ENCODE peak calls at places on chromosomes 3 and 15, in seven cellular contexts. O is H1, Q is neuronal stem cell, R is H9, L is mesenchymal stem cell, E is IMR-90, X is trophoblast cell. M is an unnamed sample.

GRCh38 chr3:101676219-101676764 is 640 bp downstream of the ZBTB11 start:
- DNase-seq in O (peak), Q (peak), R (peak), L (peak), E (peak), X (peak), M (peak)

GRCh38 chr15:41966920-41967465 is 5.4 kb downstream of the EHD4 start:
- DNase-seq in O (no peak), Q (no peak), R (no peak), L (no peak), E (no peak), X (no peak), M (no peak)

GRCh38 chr3:180563411-180563810 is 38.6 kb upstream of the TTC14 start:
- DNase-seq in O (no peak), Q (no peak), R (no peak), L (no peak), E (no peak), X (no peak), M (no peak)

GRCh38 chr3:112640864-112641751 is at the start of gene CCDC80:
- DNase-seq in O (no peak), Q (no peak), R (no peak), L (peak), E (peak), X (peak), M (peak)

GRCh38 chr3:24365168-24365567 is 129.5 kb downstream of the THRB start:
- DNase-seq in O (no peak), Q (no peak), R (no peak), L (peak), E (peak), X (no peak), M (no peak)

GRCh38 chr3:159897331-159898075 is 91.1 kb upstream of the IL12A start:
- DNase-seq in O (no peak), Q (no peak), R (no peak), L (peak), E (peak), X (no peak), M (no peak)

GRCh38 chr3:185539934-185540333 is 12.5 kb downstream of the LIPH start:
- DNase-seq in O (no peak), Q (no peak), R (no peak), L (no peak), E (no peak), X (no peak), M (no peak)

GRCh38 chr3:182795383-182795782 is 2.1 kb downstream of the ATP11B start:
- DNase-seq in O (no peak), Q (no peak), R (no peak), L (peak), E (no peak), X (peak), M (no peak)

GRCh38 chr3:186124618-186125017 is 15.7 kb upstream of the ETV5 start:
- DNase-seq in O (no peak), Q (no peak), R (no peak), L (no peak), E (no peak), X (peak), M (no peak)

GRCh38 chr15:48965972-48966371 is 2.3 kb upstream of the SHC4 start:
- DNase-seq in O (no peak), Q (no peak), R (no peak), L (peak), E (peak), X (peak), M (peak)

DNA sequence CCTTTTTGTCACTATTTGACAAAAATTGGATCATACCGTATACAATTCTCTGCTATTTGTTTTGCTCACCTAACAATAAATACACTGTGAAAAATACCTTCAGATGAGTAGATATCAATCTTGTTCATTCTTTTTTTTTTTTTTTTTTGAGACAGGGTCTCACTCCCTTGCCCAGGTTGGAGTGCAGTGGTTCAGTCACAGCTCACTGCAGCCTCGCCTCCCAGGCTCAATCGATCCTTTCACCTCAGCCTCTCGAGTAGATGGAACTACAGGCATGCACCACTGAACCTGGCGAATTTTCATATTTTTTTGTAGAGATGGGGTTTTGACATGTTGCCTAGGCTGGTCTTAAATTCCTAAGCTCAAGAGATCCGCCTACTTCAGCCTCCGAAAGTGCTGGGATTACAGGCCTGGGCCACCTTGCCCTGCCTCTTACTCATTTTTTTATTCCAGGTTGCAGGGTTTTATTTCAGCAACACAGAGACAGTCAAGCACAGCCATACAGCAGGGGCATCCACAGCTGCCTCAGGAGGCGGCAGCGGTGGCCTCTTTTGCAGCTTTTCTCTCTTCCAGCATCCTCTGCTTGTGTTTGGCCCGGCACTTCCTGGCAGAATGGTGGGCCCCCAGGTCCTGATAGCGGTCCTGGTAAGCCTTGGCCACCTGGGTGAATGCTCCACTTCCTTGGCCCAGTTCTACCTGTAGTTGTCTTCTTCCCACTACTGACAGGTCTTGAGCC is 51.2 kb upstream of the CGNL1 start:
- DNase-seq in O (no peak), Q (no peak), R (no peak), L (no peak), E (no peak), X (no peak), M (no peak)
- H3K9ac ChIP-seq in O (no peak), Q (no peak), R (no peak), L (no peak), E (no peak), X (no peak), M (no peak)

DNA sequence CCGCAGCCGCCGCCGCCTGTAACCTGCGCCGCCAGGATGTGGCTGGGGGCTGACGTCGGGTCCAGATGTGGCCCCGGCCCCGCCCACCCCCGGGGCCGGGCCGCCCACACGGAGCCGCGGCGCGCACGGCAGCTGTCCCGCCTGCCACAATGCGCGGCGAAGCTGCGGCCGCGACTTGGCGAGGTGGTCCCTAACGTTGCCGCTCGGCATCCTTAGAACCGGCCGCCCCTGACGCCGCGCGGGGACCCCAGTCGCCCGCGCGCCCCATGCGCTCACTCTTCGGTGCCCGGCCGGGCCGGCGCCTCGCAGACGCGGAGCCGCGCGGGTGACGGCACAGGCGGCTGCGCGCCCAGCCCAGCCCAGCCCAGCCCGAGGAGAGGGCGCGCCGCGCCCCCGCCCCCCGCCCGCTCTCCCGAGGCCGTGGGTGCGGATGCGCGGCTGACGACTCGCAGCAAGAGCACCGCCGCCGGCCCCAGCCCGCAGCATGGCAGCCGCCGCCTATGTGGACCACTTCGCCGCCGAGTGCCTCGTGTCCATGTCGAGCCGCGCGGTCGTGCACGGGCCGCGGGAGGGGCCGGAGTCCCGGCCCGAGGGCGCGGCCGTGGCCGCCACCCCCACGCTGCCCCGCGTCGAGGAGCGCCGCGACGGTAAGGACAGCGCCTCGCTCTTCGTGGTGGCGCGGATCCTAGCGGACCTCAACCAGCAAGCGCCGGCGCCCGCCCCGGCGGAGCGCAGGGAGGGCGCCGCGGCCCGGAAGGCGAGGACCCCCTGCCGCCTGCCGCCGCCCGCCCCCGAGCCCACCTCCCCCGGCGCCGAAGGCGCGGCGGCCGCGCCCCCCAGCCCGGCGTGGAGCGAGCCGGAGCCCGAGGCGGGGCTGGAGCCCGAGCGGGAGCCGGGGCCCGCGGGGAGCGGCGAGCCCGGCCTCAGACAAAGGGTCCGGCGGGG is at the start of gene KLF13:
- DNase-seq in O (no peak), Q (no peak), R (no peak), L (peak), E (peak), X (peak), M (no peak)
- H4K8ac ChIP-seq in O (peak), Q (peak), R (no peak), L (peak), E (peak), X (peak), M (no peak)

DNA sequence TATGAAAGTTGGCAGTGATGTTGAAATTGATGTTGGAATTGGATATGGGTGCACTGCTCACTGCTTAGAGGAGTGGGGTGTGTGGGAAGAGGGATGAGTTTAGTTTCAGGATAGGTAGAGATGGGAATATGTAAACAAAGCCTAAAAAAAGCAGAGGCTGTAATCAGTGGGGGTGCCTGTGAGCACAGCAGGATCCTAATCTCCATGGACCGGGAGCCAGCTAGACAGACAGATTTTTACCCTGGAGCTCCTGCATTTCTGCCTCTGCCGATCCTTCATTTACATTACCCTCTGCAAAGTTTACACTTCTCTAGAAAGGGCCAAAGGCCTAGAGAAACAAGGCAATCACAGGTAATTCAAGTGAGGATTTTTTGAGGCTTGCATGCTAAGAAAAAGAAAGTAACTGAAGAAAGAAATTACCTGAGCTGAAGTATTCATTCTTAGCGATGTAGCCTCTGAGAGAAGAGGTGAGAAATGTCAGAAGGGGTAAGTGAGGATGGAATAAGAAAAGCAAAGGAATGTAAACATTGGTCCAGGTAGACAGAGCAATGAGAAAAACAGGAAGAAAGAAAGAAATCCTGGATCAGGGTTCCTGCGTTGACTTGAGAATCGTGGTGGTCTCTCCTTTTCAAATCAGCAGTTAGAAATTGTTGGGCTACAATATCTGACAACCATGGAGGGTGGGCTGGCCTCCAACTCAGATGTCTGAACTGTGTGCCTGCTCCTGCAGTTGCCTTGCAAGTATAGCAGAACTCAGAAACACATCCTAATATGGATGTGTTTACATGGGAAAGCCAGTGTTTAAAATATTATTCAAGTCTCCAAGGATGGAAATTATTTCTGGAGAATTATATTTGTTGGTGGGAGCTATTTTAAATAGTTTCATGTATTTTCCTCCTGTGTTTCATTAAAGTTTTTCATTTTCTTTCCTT is 79.8 kb downstream of the CRTC3 start:
- DNase-seq in O (no peak), Q (no peak), R (no peak), L (no peak), E (peak), X (no peak), M (peak)
- H3K9ac ChIP-seq in O (no peak), Q (no peak), R (no peak), L (peak), E (peak), X (no peak), M (no peak)

GRCh38 chr3:191198480-191198879 is 561 bp upstream of the OSTN start:
- DNase-seq in O (no peak), Q (no peak), R (no peak), L (no peak), E (no peak), X (no peak), M (no peak)

GRCh38 chr3:191198886-191199285 is at the start of gene OSTN:
- DNase-seq in O (no peak), Q (no peak), R (no peak), L (no peak), E (no peak), X (no peak), M (no peak)

GRCh38 chr3:191197761-191198160 is 1.3 kb upstream of the OSTN start:
- DNase-seq in O (no peak), Q (no peak), R (no peak), L (no peak), E (no peak), X (no peak), M (no peak)

DNA sequence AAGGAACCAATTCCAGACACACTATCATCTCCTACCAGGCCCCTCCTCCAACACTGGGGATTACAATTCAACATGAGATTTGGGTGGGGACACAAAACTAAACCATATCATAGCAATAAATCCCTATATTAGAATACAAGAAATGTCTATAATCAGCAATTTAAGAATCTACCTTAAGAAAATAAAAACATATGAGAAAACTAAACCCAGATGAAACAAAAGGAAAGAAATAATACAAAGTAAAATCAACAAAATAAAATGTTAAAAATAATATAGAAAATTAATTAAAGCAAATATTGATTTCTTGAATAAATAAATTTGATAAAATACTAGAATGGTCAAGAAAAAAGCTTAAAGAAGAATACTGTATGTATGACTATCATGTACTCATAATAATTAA is 6.1 kb upstream of the OSTN start:
- DNase-seq in O (no peak), Q (no peak), R (no peak), L (no peak), E (no peak), X (no peak), M (no peak)
- H4K8ac ChIP-seq in O (no peak), Q (no peak), R (no peak), L (no peak), E (no peak), X (no peak), M (no peak)

DNA sequence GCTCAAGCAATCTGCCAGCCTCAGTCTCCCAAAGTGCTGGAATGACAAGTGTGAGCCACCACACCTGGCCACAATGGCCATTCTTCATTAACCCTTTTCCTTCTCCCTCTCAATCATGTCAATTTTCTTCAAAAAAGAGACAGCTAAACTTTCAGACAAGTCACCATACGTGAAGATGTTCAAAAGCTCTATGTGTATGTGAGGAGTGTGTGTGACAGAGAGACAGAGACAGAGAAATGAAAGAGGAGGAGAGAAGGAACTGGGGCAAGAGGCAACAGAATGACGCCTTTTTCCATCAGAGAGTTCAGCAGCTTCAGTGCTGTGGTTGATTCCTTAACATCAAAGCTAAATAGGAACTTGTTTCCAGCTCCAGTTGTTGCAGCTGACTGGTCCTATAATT is 27.4 kb downstream of the OSBPL10 start:
- DNase-seq in O (no peak), Q (no peak), R (no peak), L (no peak), E (no peak), X (no peak), M (no peak)
- H3K9ac ChIP-seq in O (no peak), Q (no peak), R (no peak), L (no peak), E (no peak), X (no peak), M (no peak)

GRCh38 chr3:33947272-33948195 is 149.1 kb downstream of the PDCD6IP start:
- DNase-seq in O (no peak), Q (no peak), R (no peak), L (no peak), E (no peak), X (no peak), M (no peak)
- H4K8ac ChIP-seq in O (no peak), Q (no peak), R (no peak), L (no peak), E (no peak), X (no peak), M (no peak)

GRCh38 chr3:16114381-16114916 is 60.0 kb upstream of the GALNT15 start:
- DNase-seq in O (no peak), Q (no peak), R (no peak), L (no peak), E (no peak), X (no peak), M (no peak)
- H3K9ac ChIP-seq in O (no peak), Q (no peak), R (no peak), L (peak), E (no peak), X (no peak), M (no peak)

DNA sequence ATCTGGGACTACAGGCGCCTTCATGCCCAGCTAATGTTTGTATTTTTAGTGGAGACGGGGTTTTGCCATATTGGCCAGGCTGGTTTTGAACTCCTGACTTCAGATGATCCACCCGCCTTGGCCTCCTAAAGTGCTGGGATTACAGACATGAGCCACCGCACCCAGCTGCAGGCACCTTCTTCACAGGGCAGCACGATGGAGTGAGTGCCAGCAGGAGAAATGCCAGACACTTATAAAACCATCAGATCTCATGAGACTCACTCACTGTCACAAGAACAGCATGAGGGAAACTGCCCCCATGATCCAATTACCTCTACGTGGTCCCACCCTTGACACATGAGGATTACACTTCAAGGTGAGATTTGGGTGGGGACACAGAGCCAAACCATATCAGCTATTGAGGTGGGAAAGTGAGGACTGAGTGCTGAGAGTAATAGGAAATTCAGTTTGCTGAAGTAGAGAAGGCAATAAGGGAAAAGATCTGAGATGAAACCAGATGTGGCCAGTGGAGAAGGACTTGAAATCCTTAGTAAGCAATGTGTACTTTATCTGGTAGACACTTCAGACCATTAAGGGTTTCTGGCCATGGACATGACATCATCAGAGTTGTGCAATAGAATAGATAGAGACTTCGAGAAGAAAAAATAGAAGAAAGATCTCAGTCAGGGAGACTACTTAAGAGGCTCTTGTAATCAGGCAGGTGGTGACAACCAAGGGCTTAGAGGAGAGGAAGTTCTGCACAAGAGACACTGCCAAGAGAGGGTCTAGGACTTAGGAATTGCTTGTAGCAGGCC is 18.1 kb upstream of the ATP13A5 start:
- DNase-seq in O (no peak), Q (no peak), R (no peak), L (no peak), E (no peak), X (no peak), M (no peak)
- H4K8ac ChIP-seq in O (no peak), Q (no peak), R (no peak), L (no peak), E (no peak), X (no peak), M (no peak)

M was measured in mesendoderm.